ENCODE peak calls at places on chromosomes 13 and 19, in ten cellular contexts. U is amniotic stem cell; W is naive thymus-derived CD8-positive, alpha-beta T cell; Z is T-helper 2 cell; P is heart left ventricle; V is activated CD4-positive, alpha-beta T cell treated with anti-CD3 and anti-CD28 coated beads, Interleukin-2, amount 10 ng/mL, durations not matched to agents 7 days and 5 days; B is activated T-cell treated with anti-CD3 and anti-CD28 coated beads for 24 hours; K is ureter; R is CD4-positive, alpha-beta T cell; O is NB4. I is an unnamed sample.

GRCh38 chr13:42745655-42746054 is 35.7 kb upstream of the FAM216B start:
- DNase-seq in U (no peak), W (no peak), Z (no peak), P (no peak), V (no peak), B (no peak), K (no peak), R (no peak), O (peak), I (no peak)

GRCh38 chr13:88196106-88196505 is 524.9 kb downstream of the SLITRK5 start:
- DNase-seq in U (no peak), W (no peak), Z (no peak), P (no peak), V (no peak), B (no peak), K (no peak), R (no peak), O (peak), I (no peak)

GRCh38 chr13:44169018-44169909 is 204.4 kb upstream of the SERP2 start:
- DNase-seq in U (no peak), W (no peak), Z (no peak), P (no peak), V (no peak), B (no peak), K (no peak), R (no peak), O (no peak), I (no peak)

GRCh38 chr19:18419699-18420460 is 682 bp downstream of the SSBP4 start:
- DNase-seq in U (no peak), W (no peak), Z (no peak), P (peak), V (peak), B (no peak), K (peak), R (no peak), O (peak), I (peak)

GRCh38 chr13:59459972-59460371 is 703.8 kb downstream of the DIAPH3 start:
- DNase-seq in U (no peak), W (no peak), Z (no peak), P (no peak), V (no peak), B (no peak), K (no peak), R (no peak), O (no peak), I (no peak)

GRCh38 chr13:59086147-59086546 is 1077.6 kb downstream of the DIAPH3 start:
- DNase-seq in U (no peak), W (no peak), Z (no peak), P (no peak), V (no peak), B (no peak), K (no peak), R (no peak), O (no peak), I (no peak)

GRCh38 chr13:92573467-92574057 is 653.0 kb upstream of the GPC6 start:
- DNase-seq in U (no peak), W (no peak), Z (no peak), P (no peak), V (no peak), B (no peak), K (no peak), R (no peak), O (peak), I (no peak)

GRCh38 chr13:19910336-19911072 is 47.1 kb upstream of the ZMYM5 start:
- DNase-seq in U (no peak), W (no peak), Z (no peak), P (no peak), V (no peak), B (no peak), K (no peak), R (no peak), O (no peak), I (no peak)

GRCh38 chr13:41854758-41855157 is 106.2 kb downstream of the VWA8 start:
- DNase-seq in U (no peak), W (no peak), Z (no peak), P (no peak), V (no peak), B (no peak), K (no peak), R (no peak), O (no peak), I (no peak)

GRCh38 chr13:112933649-112934048 is 35.4 kb upstream of the MCF2L start:
- DNase-seq in U (no peak), W (no peak), Z (no peak), P (no peak), V (no peak), B (no peak), K (no peak), R (no peak), O (no peak), I (no peak)

GRCh38 chr19:33758541-33759013 is 38.1 kb upstream of the KCTD15 start:
- DNase-seq in U (no peak), W (no peak), Z (no peak), P (no peak), V (no peak), B (no peak), K (peak), R (no peak), O (no peak), I (no peak)

GRCh38 chr13:82766732-82767321 is 1115.4 kb downstream of the SLITRK1 start:
- DNase-seq in U (no peak), W (no peak), Z (no peak), P (no peak), V (no peak), B (no peak), K (no peak), R (no peak), O (peak), I (no peak)

GRCh38 chr13:105763851-105764250 is 771.6 kb downstream of the EFNB2 start:
- DNase-seq in U (no peak), W (no peak), Z (no peak), P (no peak), V (no peak), B (no peak), K (no peak), R (no peak), O (no peak), I (no peak)

GRCh38 chr13:97067342-97067895 is 73.1 kb upstream of the OXGR1 start:
- DNase-seq in U (no peak), W (no peak), Z (no peak), P (no peak), V (no peak), B (no peak), K (no peak), R (no peak), O (no peak), I (no peak)

GRCh38 chr13:63279136-63279535 is 1863.5 kb upstream of the PCDH20 start:
- DNase-seq in U (no peak), W (no peak), Z (no peak), P (no peak), V (no peak), B (no peak), K (no peak), R (no peak), O (no peak), I (no peak)

GRCh38 chr13:30486230-30487074 is 20.7 kb upstream of the HMGB1 start:
- DNase-seq in U (no peak), W (no peak), Z (no peak), P (no peak), V (no peak), B (no peak), K (peak), R (no peak), O (no peak), I (no peak)

GRCh38 chr19:27722625-27723024 is 1490.3 kb downstream of the UQCRFS1 start:
- DNase-seq in U (no peak), W (no peak), Z (no peak), P (no peak), V (no peak), B (no peak), K (no peak), R (no peak), O (no peak), I (no peak)

GRCh38 chr19:58451358-58452101 is at the start of gene ZNF324B:
- DNase-seq in U (peak), W (peak), Z (peak), P (peak), V (peak), B (peak), K (peak), R (peak), O (peak), I (peak)

GRCh38 chr13:114272977-114273376 is 8.4 kb upstream of the UPF3A start:
- DNase-seq in U (no peak), W (no peak), Z (no peak), P (no peak), V (no peak), B (no peak), K (no peak), R (no peak), O (peak), I (no peak)

GRCh38 chr13:29255567-29255966 is 339.9 kb downstream of the SLC7A1 start:
- DNase-seq in U (no peak), W (no peak), Z (no peak), P (no peak), V (no peak), B (no peak), K (no peak), R (no peak), O (no peak), I (no peak)

I was measured in germinal center.